ENCODE peak calls at places on chromosome 10, in seven cellular contexts. One of them, this sample, is unnamed. For H3K27me3, the result is how much of the 10 kb centered on the place peaks cover.

GRCh38 chr10:124138195-124138882 is 44.9 kb upstream of the CHST15 start:
- DNase-seq in tibial artery: peak
- DNase-seq in prostate gland: no peak
- DNase-seq in CD8-positive, alpha-beta memory T cell: no peak
- DNase-seq in IMR-90: no peak
- DNase-seq in HL-60: no peak
- DNase-seq in heart left ventricle: no peak
- DNase-seq in this sample: no peak

GRCh38 chr10:72954230-72954595 is 393 bp downstream of the PLA2G12B start:
- DNase-seq in heart left ventricle: no peak
- DNase-seq in HL-60: no peak
- DNase-seq in prostate gland: no peak
- DNase-seq in CD8-positive, alpha-beta memory T cell: no peak
- DNase-seq in IMR-90: no peak
- DNase-seq in tibial artery: no peak
- DNase-seq in this sample: no peak

GRCh38 chr10:51602326-51602725 is 97.1 kb downstream of the CSTF2T start:
- DNase-seq in CD8-positive, alpha-beta memory T cell: no peak
- DNase-seq in heart left ventricle: no peak
- DNase-seq in IMR-90: peak
- DNase-seq in HL-60: no peak
- DNase-seq in tibial artery: no peak
- DNase-seq in prostate gland: no peak
- DNase-seq in this sample: no peak

GRCh38 chr10:49756031-49756430 is 6.1 kb downstream of the OGDHL start:
- DNase-seq in CD8-positive, alpha-beta memory T cell: no peak
- DNase-seq in tibial artery: no peak
- DNase-seq in heart left ventricle: no peak
- DNase-seq in IMR-90: no peak
- DNase-seq in HL-60: no peak
- DNase-seq in prostate gland: no peak
- DNase-seq in this sample: no peak

GRCh38 chr10:74067373-74068370 is 69.8 kb downstream of the VCL start:
- DNase-seq in prostate gland: no peak
- DNase-seq in heart left ventricle: no peak
- DNase-seq in tibial artery: no peak
- DNase-seq in IMR-90: no peak
- DNase-seq in HL-60: peak
- DNase-seq in CD8-positive, alpha-beta memory T cell: no peak
- DNase-seq in this sample: no peak

GRCh38 chr10:91919651-91920050 is 3.9 kb upstream of the BTAF1 start:
- DNase-seq in IMR-90: no peak
- DNase-seq in heart left ventricle: no peak
- DNase-seq in HL-60: no peak
- DNase-seq in prostate gland: no peak
- DNase-seq in CD8-positive, alpha-beta memory T cell: no peak
- DNase-seq in tibial artery: no peak
- DNase-seq in this sample: no peak

GRCh38 chr10:132696204-132696603 is 89.7 kb downstream of the NKX6-2 start:
- DNase-seq in tibial artery: peak
- DNase-seq in heart left ventricle: no peak
- DNase-seq in prostate gland: no peak
- DNase-seq in CD8-positive, alpha-beta memory T cell: peak
- DNase-seq in IMR-90: no peak
- DNase-seq in HL-60: no peak
- DNase-seq in this sample: no peak

GRCh38 chr10:33022090-33022489 is 64.1 kb upstream of the ITGB1 start:
- DNase-seq in CD8-positive, alpha-beta memory T cell: no peak
- DNase-seq in HL-60: no peak
- DNase-seq in tibial artery: no peak
- DNase-seq in prostate gland: no peak
- DNase-seq in heart left ventricle: no peak
- DNase-seq in IMR-90: no peak
- DNase-seq in this sample: no peak

GRCh38 chr10:44177610-44178009 is 207.3 kb downstream of the CXCL12 start:
- DNase-seq in heart left ventricle: no peak
- DNase-seq in tibial artery: no peak
- DNase-seq in HL-60: no peak
- DNase-seq in CD8-positive, alpha-beta memory T cell: no peak
- DNase-seq in IMR-90: no peak
- DNase-seq in prostate gland: no peak
- DNase-seq in this sample: no peak

GRCh38 chr10:23344251-23344841 is at the start of gene C10orf67:
- DNase-seq in prostate gland: no peak
- DNase-seq in tibial artery: no peak
- DNase-seq in heart left ventricle: peak
- DNase-seq in CD8-positive, alpha-beta memory T cell: no peak
- DNase-seq in HL-60: no peak
- DNase-seq in IMR-90: peak
- DNase-seq in this sample: peak

GRCh38 chr10:131587976-131588680 is 276.6 kb upstream of the TCERG1L start:
- DNase-seq in prostate gland: no peak
- DNase-seq in CD8-positive, alpha-beta memory T cell: no peak
- DNase-seq in IMR-90: no peak
- DNase-seq in HL-60: no peak
- DNase-seq in heart left ventricle: no peak
- DNase-seq in tibial artery: no peak
- DNase-seq in this sample: no peak

GRCh38 chr10:96587255-96588059 is 645 bp upstream of the TM9SF3 start:
- DNase-seq in CD8-positive, alpha-beta memory T cell: no peak
- DNase-seq in tibial artery: peak
- DNase-seq in HL-60: no peak
- DNase-seq in heart left ventricle: peak
- DNase-seq in IMR-90: peak
- DNase-seq in prostate gland: peak
- DNase-seq in this sample: no peak

GRCh38 chr10:96686514-96686913 is 33.8 kb downstream of the PIK3AP1 start:
- DNase-seq in IMR-90: no peak
- DNase-seq in HL-60: no peak
- DNase-seq in CD8-positive, alpha-beta memory T cell: no peak
- DNase-seq in heart left ventricle: no peak
- DNase-seq in prostate gland: no peak
- DNase-seq in tibial artery: no peak
- DNase-seq in this sample: no peak

GRCh38 chr10:61812052-61812721 is 89.3 kb upstream of the ARID5B start:
- DNase-seq in prostate gland: no peak
- DNase-seq in IMR-90: no peak
- DNase-seq in tibial artery: no peak
- DNase-seq in HL-60: no peak
- DNase-seq in heart left ventricle: no peak
- DNase-seq in CD8-positive, alpha-beta memory T cell: no peak
- DNase-seq in this sample: no peak

GRCh38 chr10:107915277-107915634 is 750.8 kb upstream of the SORCS1 start:
- DNase-seq in CD8-positive, alpha-beta memory T cell: no peak
- DNase-seq in HL-60: no peak
- DNase-seq in heart left ventricle: no peak
- DNase-seq in prostate gland: no peak
- DNase-seq in tibial artery: no peak
- DNase-seq in IMR-90: no peak
- DNase-seq in this sample: no peak

GRCh38 chr10:22666287-22667092 is 47.9 kb downstream of the PIP4K2A start:
- DNase-seq in tibial artery: no peak
- DNase-seq in IMR-90: peak
- DNase-seq in CD8-positive, alpha-beta memory T cell: peak
- DNase-seq in heart left ventricle: no peak
- DNase-seq in HL-60: no peak
- DNase-seq in prostate gland: no peak
- DNase-seq in this sample: no peak

GRCh38 chr10:77036993-77037734 is 600.4 kb downstream of the KCNMA1 start:
- DNase-seq in heart left ventricle: no peak
- DNase-seq in tibial artery: no peak
- DNase-seq in prostate gland: no peak
- DNase-seq in HL-60: no peak
- DNase-seq in CD8-positive, alpha-beta memory T cell: no peak
- DNase-seq in IMR-90: no peak
- DNase-seq in this sample: no peak

GRCh38 chr10:129846991-129847391 is 117.1 kb downstream of the EBF3 start:
- DNase-seq in IMR-90: no peak
- DNase-seq in tibial artery: no peak
- DNase-seq in heart left ventricle: no peak
- DNase-seq in HL-60: no peak
- DNase-seq in CD8-positive, alpha-beta memory T cell: no peak
- DNase-seq in prostate gland: no peak
- DNase-seq in this sample: no peak

GRCh38 chr10:132462463-132463332 is 65.7 kb downstream of the PWWP2B start:
- DNase-seq in IMR-90: no peak
- DNase-seq in prostate gland: no peak
- DNase-seq in tibial artery: no peak
- DNase-seq in heart left ventricle: peak
- DNase-seq in CD8-positive, alpha-beta memory T cell: peak
- DNase-seq in HL-60: no peak
- DNase-seq in this sample: no peak

GRCh38 chr10:102113956-102114857 is 6.0 kb downstream of the LDB1 start:
- DNase-seq in IMR-90: no peak
- DNase-seq in CD8-positive, alpha-beta memory T cell: no peak
- DNase-seq in tibial artery: peak
- DNase-seq in HL-60: no peak
- DNase-seq in prostate gland: no peak
- DNase-seq in heart left ventricle: peak
- DNase-seq in this sample: no peak

GRCh38 chr10:178208-178607 is 43.0 kb downstream of the ZMYND11 start:
- DNase-seq in prostate gland: no peak
- DNase-seq in HL-60: no peak
- DNase-seq in IMR-90: peak
- DNase-seq in tibial artery: no peak
- DNase-seq in CD8-positive, alpha-beta memory T cell: no peak
- DNase-seq in heart left ventricle: no peak
- DNase-seq in this sample: no peak

GRCh38 chr10:125661418-125661941 is 21.5 kb downstream of the TEX36 start:
- DNase-seq in IMR-90: no peak
- DNase-seq in HL-60: no peak
- DNase-seq in tibial artery: no peak
- DNase-seq in heart left ventricle: no peak
- DNase-seq in prostate gland: no peak
- DNase-seq in CD8-positive, alpha-beta memory T cell: no peak
- DNase-seq in this sample: no peak

DNA sequence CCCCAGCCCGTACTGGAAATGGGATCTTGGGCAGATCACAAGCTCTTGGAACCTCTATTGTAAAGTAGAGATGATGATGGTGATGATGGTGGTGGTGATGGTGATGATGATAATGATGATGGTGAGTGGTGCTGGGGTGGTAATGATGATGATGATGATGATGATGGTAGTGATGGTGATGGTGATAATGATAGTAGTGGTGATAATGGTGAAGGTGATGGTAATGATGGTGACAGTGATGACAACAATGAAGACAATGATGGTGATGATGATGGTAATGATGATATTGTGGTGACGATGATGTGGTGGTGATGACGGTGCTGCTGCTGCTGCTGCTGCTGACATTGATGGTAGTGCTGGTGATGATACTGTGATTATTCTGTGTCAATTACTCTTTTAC is 91.0 kb upstream of the AFAP1L2 start:
- DNase-seq in heart left ventricle: no peak
- DNase-seq in CD8-positive, alpha-beta memory T cell: no peak
- DNase-seq in prostate gland: no peak
- DNase-seq in HL-60: no peak
- DNase-seq in tibial artery: no peak
- DNase-seq in IMR-90: no peak
- DNase-seq in this sample: no peak
- H3K4me3 ChIP-seq in heart left ventricle: no peak
- H3K4me3 ChIP-seq in CD8-positive, alpha-beta memory T cell: no peak
- H3K4me3 ChIP-seq in prostate gland: no peak
- H3K4me3 ChIP-seq in HL-60: no peak
- H3K4me3 ChIP-seq in tibial artery: no peak
- H3K4me3 ChIP-seq in IMR-90: no peak
- H3K4me3 ChIP-seq in this sample: no peak

DNA sequence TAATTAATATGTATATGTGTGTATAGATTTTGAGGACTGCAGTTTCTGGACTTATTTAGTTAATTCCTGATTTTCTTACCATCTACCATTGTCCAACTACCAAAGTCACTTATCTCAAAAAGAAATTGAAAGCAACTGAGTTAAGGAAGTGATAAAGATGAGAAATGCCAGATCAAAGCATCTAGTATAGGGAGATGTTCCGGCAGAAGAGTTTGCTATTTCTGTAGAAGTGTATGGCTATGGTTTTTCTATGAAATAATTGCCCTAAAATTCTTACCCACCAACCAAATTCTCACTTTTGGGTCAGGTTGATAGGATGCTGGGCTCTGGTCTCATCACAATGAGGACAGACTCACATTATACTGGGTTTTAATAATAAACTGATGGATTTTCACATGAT is 64.0 kb upstream of the RAB11FIP2 start:
- DNase-seq in heart left ventricle: no peak
- DNase-seq in CD8-positive, alpha-beta memory T cell: no peak
- DNase-seq in tibial artery: no peak
- DNase-seq in prostate gland: no peak
- DNase-seq in HL-60: no peak
- DNase-seq in IMR-90: no peak
- DNase-seq in this sample: no peak
- H3K27me3 ChIP-seq in heart left ventricle: under half
- H3K27me3 ChIP-seq in CD8-positive, alpha-beta memory T cell: under half
- H3K27me3 ChIP-seq in tibial artery: under half
- H3K27me3 ChIP-seq in prostate gland: under half
- H3K27me3 ChIP-seq in HL-60: under half
- H3K27me3 ChIP-seq in IMR-90: under half
- H3K27me3 ChIP-seq in this sample: under half

DNA sequence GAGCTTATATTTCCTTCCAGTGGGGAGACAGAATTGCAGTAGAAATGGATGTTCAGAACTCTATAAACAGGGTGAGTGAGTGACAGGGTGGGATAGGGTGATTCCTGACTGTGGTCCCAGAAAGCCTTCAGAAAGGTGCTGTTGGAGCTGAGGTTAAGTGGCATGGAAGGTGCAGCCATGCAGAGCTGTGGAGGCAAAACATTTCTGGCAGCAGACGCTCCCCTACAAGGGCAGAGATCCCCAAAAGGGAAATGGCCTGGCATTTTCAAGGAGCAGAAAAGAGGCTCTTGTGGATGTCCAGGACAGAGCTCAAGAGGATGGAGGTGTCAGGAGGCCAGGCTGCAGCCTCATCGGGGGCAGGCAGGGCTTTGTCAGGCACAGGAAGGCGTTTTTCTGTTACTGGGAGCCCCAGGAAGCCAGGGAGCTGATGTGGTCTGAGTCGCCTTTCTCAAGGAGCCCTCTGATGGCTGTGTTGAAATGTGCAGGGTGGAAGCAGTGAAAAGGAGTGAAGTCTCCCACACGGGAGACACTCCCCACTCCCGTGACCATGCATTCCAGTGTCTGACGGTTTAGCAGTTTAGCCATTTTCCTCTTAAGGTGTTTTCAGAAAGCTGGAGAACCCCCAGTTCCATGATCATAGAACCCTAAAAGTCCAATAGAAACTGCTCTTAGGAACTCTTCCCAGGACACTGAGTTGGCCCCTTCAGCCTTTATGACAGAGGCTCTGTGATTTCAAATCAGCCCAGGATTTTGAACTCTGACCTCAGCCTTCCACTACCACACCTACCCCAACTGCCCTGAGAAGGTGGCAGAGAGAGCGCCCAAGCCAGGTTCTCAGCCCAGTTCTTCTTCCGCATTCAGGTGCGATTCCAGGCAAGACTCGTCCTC is 96.2 kb downstream of the C10orf105 start:
- DNase-seq in CD8-positive, alpha-beta memory T cell: no peak
- DNase-seq in prostate gland: no peak
- DNase-seq in heart left ventricle: no peak
- DNase-seq in HL-60: no peak
- DNase-seq in tibial artery: no peak
- DNase-seq in IMR-90: peak
- DNase-seq in this sample: peak
- H3K27ac ChIP-seq in CD8-positive, alpha-beta memory T cell: no peak
- H3K27ac ChIP-seq in prostate gland: no peak
- H3K27ac ChIP-seq in heart left ventricle: no peak
- H3K27ac ChIP-seq in HL-60: no peak
- H3K27ac ChIP-seq in tibial artery: no peak
- H3K27ac ChIP-seq in IMR-90: no peak
- H3K27ac ChIP-seq in this sample: peak

GRCh38 chr10:86104611-86105145 is 261.9 kb downstream of the GRID1 start:
- DNase-seq in IMR-90: no peak
- DNase-seq in heart left ventricle: no peak
- DNase-seq in prostate gland: no peak
- DNase-seq in HL-60: no peak
- DNase-seq in CD8-positive, alpha-beta memory T cell: no peak
- DNase-seq in tibial artery: no peak
- DNase-seq in this sample: no peak
- H3K4me3 ChIP-seq in IMR-90: no peak
- H3K4me3 ChIP-seq in heart left ventricle: no peak
- H3K4me3 ChIP-seq in prostate gland: no peak
- H3K4me3 ChIP-seq in HL-60: no peak
- H3K4me3 ChIP-seq in CD8-positive, alpha-beta memory T cell: no peak
- H3K4me3 ChIP-seq in tibial artery: no peak
- H3K4me3 ChIP-seq in this sample: no peak

This sample was measured in dorsolateral prefrontal cortex.